ENCODE peak calls at places on chromosomes 11 and 22, in four cellular contexts. O is neuronal stem cell, G is IMR-90, N is H9. W is an unnamed sample.

GRCh38 chr11:38593649-38594048 is 1995.6 kb upstream of the RAG2 start:
- DNase-seq in O (no peak), G (peak; percentile 48), N (no peak), W (no peak)

GRCh38 chr22:44359496-44360110 is 46.9 kb upstream of the SHISAL1 start:
- DNase-seq in O (no peak), G (no peak), N (no peak), W (no peak)

GRCh38 chr11:19027829-19028595 is 32.5 kb downstream of the MRGPRX2 start:
- DNase-seq in O (no peak), G (peak; percentile 55), N (no peak), W (no peak)

GRCh38 chr11:60795291-60795690 is 10.2 kb downstream of the MS4A10 start:
- DNase-seq in O (no peak), G (no peak), N (no peak), W (no peak)

GRCh38 chr11:112652786-112653390 is 308.3 kb upstream of the NCAM1 start:
- DNase-seq in O (no peak), G (peak; percentile 10), N (no peak), W (no peak)

GRCh38 chr22:37499006-37499707 is 13.0 kb upstream of the MFNG start:
- DNase-seq in O (no peak), G (no peak), N (no peak), W (no peak)

GRCh38 chr22:49815641-49816071 is 12.0 kb downstream of the BRD1 start:
- DNase-seq in O (no peak), G (peak; percentile 19), N (no peak), W (no peak)

GRCh38 chr11:18736590-18737148 is 10.7 kb upstream of the IGSF22 start:
- DNase-seq in O (no peak), G (no peak), N (peak; percentile 67), W (peak; percentile 53)

GRCh38 chr11:128848815-128849455 is 18.2 kb downstream of the KCNJ1 start:
- DNase-seq in O (peak; percentile 60), G (peak; percentile 12), N (peak; percentile 88), W (peak; percentile 97)

GRCh38 chr11:33013706-33014105 is 2.0 kb upstream of the DEPDC7 start:
- DNase-seq in O (no peak), G (peak; percentile 34), N (no peak), W (no peak)

GRCh38 chr11:106986261-106986660 is 32.0 kb downstream of the GUCY1A2 start:
- DNase-seq in O (no peak), G (peak; percentile 2), N (no peak), W (no peak)

GRCh38 chr11:8103909-8104308 is 22.9 kb downstream of the TUB start:
- DNase-seq in O (no peak), G (no peak), N (no peak), W (no peak)

GRCh38 chr22:50600967-50601668 is 525 bp downstream of the MAPK8IP2 start:
- DNase-seq in O (no peak), G (no peak), N (no peak), W (no peak)

GRCh38 chr11:44889266-44889665 is 61.4 kb downstream of the TP53I11 start:
- DNase-seq in O (no peak), G (peak; percentile 23), N (no peak), W (no peak)

GRCh38 chr11:35997908-35998307 is 54.0 kb downstream of the LDLRAD3 start:
- DNase-seq in O (no peak), G (no peak), N (no peak), W (no peak)

GRCh38 chr11:69588270-69588669 is 52.7 kb upstream of the CCND1 start:
- DNase-seq in O (no peak), G (peak; percentile 87), N (no peak), W (no peak)

GRCh38 chr11:72721276-72721675 is 30.9 kb downstream of the ARAP1 start:
- DNase-seq in O (no peak), G (no peak), N (no peak), W (no peak)
- H3K27ac ChIP-seq in O (no peak overlapping the region), G (peak overlapping the region; percentile 93), N (no peak overlapping the region), W (no peak overlapping the region)

DNA sequence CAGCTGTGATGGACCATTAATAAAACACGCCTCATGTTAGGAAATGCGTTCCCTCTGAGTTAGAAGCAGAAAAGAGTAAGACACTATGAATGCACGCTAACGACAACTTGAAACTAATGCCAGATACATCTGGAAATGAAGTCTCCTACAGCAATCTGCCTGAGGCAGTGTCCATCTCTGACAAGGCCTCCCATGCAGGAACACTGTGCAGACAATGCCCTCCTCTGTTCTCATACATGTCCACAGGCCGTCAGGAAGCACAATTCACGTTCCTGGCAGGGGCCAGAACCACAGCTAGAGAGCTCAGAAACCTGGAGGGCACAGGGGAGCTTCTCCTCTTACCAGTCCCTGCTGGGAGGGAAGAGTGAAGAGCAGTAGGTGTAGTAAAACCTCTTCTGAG is 41.3 kb upstream of the CYP2D6 start:
- DNase-seq in O (no peak), G (no peak), N (no peak), W (no peak)
- H2AK5ac ChIP-seq in O (no peak overlapping the region), G (no peak overlapping the region), N (no peak overlapping the region), W (no peak overlapping the region)

DNA sequence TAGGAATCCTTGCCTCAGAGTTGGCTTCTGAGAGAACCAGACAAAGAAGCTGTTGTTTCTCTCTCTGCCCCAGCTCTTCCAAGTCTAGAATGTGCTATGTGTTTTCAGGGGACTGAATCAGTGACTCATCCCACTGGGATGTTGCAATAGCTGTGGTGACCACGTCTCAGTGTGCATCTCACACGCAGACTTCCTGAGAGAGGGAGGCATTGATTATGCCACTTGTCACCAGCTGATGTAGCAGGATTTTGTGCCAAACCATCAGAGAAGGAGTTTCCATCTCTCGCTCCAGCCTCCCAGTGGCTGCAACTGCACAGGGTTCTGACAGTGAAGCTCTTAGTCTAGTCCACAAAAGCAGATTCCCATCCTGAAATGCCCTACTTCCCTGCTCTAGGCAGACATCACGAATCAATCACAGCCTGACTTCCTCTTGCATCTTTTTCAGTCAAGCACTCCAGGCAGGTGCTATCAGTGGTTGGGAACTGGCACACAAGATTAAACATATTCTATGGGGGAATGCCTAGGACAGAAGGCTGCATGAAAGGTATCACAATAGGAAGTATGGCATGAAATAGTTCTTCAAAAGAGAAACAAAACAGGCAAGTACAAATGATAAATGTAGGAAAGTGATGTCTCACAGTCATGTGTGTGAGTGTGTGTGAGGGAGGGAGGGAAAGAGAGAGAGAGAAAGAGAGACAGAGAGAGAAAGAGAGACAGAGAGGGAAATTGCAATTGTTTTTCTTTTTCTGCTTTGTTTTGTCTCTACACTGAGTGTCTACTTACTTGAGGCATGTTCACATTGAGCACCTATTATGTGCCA is 456.0 kb downstream of the MIAT start:
- DNase-seq in O (no peak), G (peak; percentile 97), N (no peak), W (no peak)
- H4K8ac ChIP-seq in O (no peak overlapping the region), G (peak overlapping the region; percentile 87), N (no peak overlapping the region), W (no peak overlapping the region)

GRCh38 chr11:125407046-125407445 is 89.0 kb downstream of the FEZ1 start:
- DNase-seq in O (no peak), G (no peak), N (no peak), W (no peak)
- H3K27ac ChIP-seq in O (no peak overlapping the region), G (no peak overlapping the region), N (no peak overlapping the region), W (no peak overlapping the region)

GRCh38 chr11:12003329-12003728 is 5.1 kb downstream of the DKK3 start:
- DNase-seq in O (no peak), G (no peak), N (no peak), W (no peak)

GRCh38 chr11:12006552-12007229 is 1.7 kb downstream of the DKK3 start:
- DNase-seq in O (no peak), G (no peak), N (no peak), W (no peak)

GRCh38 chr11:12005476-12005875 is 3.0 kb downstream of the DKK3 start:
- DNase-seq in O (no peak), G (peak; percentile 89), N (no peak), W (no peak)

GRCh38 chr11:12003815-12004214 is 4.6 kb downstream of the DKK3 start:
- DNase-seq in O (no peak), G (peak; percentile 66), N (no peak), W (no peak)

DNA sequence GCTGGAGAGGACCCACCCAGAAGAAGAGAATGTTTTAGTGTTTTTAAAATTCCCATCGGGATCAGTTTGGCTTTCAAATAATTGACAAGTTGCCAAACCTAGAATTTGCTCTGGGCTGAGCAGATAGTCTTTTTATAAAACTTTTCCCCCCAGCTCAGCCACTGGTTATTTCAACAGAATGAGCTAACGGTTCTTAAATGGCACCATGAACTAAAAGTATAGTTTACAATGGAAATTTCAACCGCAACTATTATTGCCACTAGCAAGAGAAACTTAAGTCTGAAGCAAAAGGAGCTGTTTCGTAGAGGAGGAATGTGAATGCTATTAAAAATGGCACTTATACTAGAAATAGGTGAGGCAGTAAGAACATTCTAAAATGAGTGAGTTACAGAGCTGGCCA is 3.4 kb downstream of the DKK3 start:
- DNase-seq in O (no peak), G (no peak), N (no peak), W (no peak)
- H2AK5ac ChIP-seq in O (no peak overlapping the region), G (peak overlapping the region; percentile 72), N (no peak overlapping the region), W (no peak overlapping the region)

GRCh38 chr11:2139691-2140337 is 625 bp upstream of the IGF2 start:
- DNase-seq in O (no peak), G (no peak), N (no peak), W (no peak)
- H4K8ac ChIP-seq in O (no peak overlapping the region), G (no peak overlapping the region), N (no peak overlapping the region), W (no peak overlapping the region)

DNA sequence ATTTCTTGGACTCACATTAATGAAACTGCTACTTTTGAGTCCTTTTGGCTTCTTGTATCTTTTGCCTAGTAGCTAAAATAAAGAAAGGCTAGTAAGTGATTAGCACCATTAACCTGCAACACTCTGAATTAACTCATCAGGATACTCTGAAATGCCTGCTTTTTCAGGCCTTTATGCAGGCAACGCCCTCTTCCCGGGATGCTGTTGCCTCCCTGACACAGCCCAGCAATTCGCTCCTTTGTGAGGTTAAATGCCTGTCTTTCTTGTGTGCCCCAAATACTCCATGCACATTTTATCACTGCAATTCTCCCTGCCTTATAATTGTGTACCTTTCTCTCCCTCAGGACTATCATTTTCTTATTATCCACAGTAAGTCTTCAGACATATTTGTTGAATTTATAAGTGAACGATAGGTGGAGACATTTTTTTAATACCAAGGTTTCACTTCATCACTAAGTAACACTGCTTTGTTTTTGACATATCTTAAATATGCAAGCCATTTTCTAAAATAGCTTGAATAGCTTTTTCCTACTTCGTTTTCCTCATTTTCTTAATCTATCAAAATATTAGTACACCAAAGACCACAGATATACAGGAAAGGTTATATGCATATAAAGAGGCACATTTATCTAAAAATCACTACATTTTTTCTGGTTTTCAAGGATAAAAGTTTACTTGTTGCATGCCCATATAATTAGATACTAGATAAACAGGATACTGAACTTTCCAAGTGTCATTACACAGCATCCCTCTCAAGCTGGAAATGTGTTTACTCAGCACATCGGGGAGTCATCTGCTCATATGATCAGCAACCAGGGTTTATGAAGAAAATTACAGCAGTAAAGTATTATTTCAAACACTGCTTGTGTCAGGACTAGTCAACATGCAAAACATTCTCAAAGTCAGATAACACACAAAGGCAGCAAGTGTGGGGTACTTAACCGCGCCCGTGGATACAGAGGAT is 48.5 kb upstream of the DDI1 start:
- DNase-seq in O (no peak), G (peak; percentile 17), N (peak; percentile 31), W (no peak)
- H3K27ac ChIP-seq in O (no peak overlapping the region), G (peak overlapping the region; percentile 92), N (no peak overlapping the region), W (no peak overlapping the region)

W was measured in H1.